ENCODE peak calls at places on chromosome 18, in five cellular contexts. C is upper lobe of right lung, L is body of pancreas, T is H7, W is cardiac fibroblast. H is an unnamed sample.

GRCh38 chr18:8609711-8610441 is 639 bp downstream of the RAB12 start:
- DNase-seq in C (peak; percentile 70), T (peak; percentile 59), W (no peak), L (peak; percentile 26), H (no peak)

GRCh38 chr18:49243391-49243790 is 217.1 kb downstream of the DYM start:
- DNase-seq in W (peak; percentile 32), L (no peak), T (no peak), C (no peak), H (no peak)

GRCh38 chr18:30781601-30782000 is 260.9 kb downstream of the DSC3 start:
- DNase-seq in T (no peak), L (no peak), C (no peak), W (no peak), H (no peak)

GRCh38 chr18:52992041-52992440 is 652.0 kb downstream of the DCC start:
- DNase-seq in T (peak; percentile 8), C (no peak), L (no peak), W (no peak), H (no peak)

GRCh38 chr18:37385846-37386435 is 179.7 kb downstream of the CELF4 start:
- DNase-seq in L (no peak), T (no peak), C (no peak), W (peak; percentile 53), H (peak; percentile 60)

GRCh38 chr18:28136071-28136470 is 40.9 kb downstream of the CDH2 start:
- DNase-seq in T (no peak), C (no peak), W (no peak), L (no peak), H (peak; percentile 60)

GRCh38 chr18:65206551-65207260 is 544.1 kb upstream of the CDH7 start:
- DNase-seq in L (no peak), T (peak; percentile 25), C (no peak), W (no peak), H (no peak)

GRCh38 chr18:11154369-11154982 is 5.1 kb upstream of the PIEZO2 start:
- DNase-seq in C (no peak), L (no peak), W (peak; percentile 74), T (peak; percentile 54), H (peak; percentile 43)

GRCh38 chr18:44130365-44130942 is 550.2 kb upstream of the SETBP1 start:
- DNase-seq in T (peak; percentile 55), C (no peak), W (peak; percentile 61), L (peak; percentile 14), H (peak; percentile 28)

GRCh38 chr18:55243852-55244251 is 284.6 kb upstream of the CCDC68 start:
- DNase-seq in L (no peak), C (no peak), W (peak; percentile 76), T (no peak), H (no peak)

GRCh38 chr18:77091366-77091765 is 41.2 kb downstream of the MBP start:
- DNase-seq in T (no peak), C (no peak), L (no peak), W (no peak), H (no peak)

GRCh38 chr18:63186520-63186919 is 133.0 kb downstream of the BCL2 start:
- DNase-seq in T (no peak), C (no peak), L (no peak), W (no peak), H (no peak)

GRCh38 chr18:40810371-40810770 is 1144.7 kb upstream of the PIK3C3 start:
- DNase-seq in W (peak; percentile 47), T (no peak), C (no peak), L (no peak), H (no peak)

GRCh38 chr18:58180738-58181353 is 136.8 kb downstream of the NEDD4L start:
- DNase-seq in L (peak; percentile 71), C (no peak), T (peak; percentile 81), W (peak; percentile 67), H (peak; percentile 33)

GRCh38 chr18:3062798-3063563 is 50.0 kb upstream of the LPIN2 start:
- DNase-seq in W (peak; percentile 46), C (peak; percentile 87), L (peak; percentile 60), T (peak; percentile 75), H (peak; percentile 23)

H was measured in Jurkat, Clone E6-1.